ENCODE peak calls at places on chromosomes 1 and 21, in eight cellular contexts. One of them, this sample, is unnamed.

GRCh38 chr21:37993071-37993470 is 76.8 kb upstream of the KCNJ6 start:
- DNase-seq in upper lobe of left lung: no peak
- DNase-seq in A549: no peak
- DNase-seq in suprapubic skin: no peak
- DNase-seq in transverse colon: no peak
- DNase-seq in sigmoid colon: no peak
- DNase-seq in HepG2: no peak
- DNase-seq in ovary: no peak
- DNase-seq in this sample: no peak

GRCh38 chr1:221228594-221228993 is 349.4 kb downstream of the HLX start:
- DNase-seq in upper lobe of left lung: no peak
- DNase-seq in A549: no peak
- DNase-seq in suprapubic skin: no peak
- DNase-seq in transverse colon: no peak
- DNase-seq in sigmoid colon: no peak
- DNase-seq in HepG2: no peak
- DNase-seq in ovary: no peak
- DNase-seq in this sample: no peak

GRCh38 chr1:27135920-27136551 is 18.9 kb downstream of the SLC9A1 start:
- DNase-seq in upper lobe of left lung: peak; percentile 61
- DNase-seq in A549: no peak
- DNase-seq in suprapubic skin: no peak
- DNase-seq in transverse colon: no peak
- DNase-seq in sigmoid colon: no peak
- DNase-seq in HepG2: no peak
- DNase-seq in ovary: no peak
- DNase-seq in this sample: no peak

GRCh38 chr1:170357750-170358149 is 174.2 kb upstream of the GORAB start:
- DNase-seq in upper lobe of left lung: no peak
- DNase-seq in A549: no peak
- DNase-seq in suprapubic skin: no peak
- DNase-seq in transverse colon: no peak
- DNase-seq in sigmoid colon: no peak
- DNase-seq in HepG2: no peak
- DNase-seq in ovary: no peak
- DNase-seq in this sample: no peak

GRCh38 chr1:3038113-3038551 is 16.9 kb downstream of the ACTRT2 start:
- DNase-seq in upper lobe of left lung: no peak
- DNase-seq in A549: no peak
- DNase-seq in suprapubic skin: no peak
- DNase-seq in transverse colon: no peak
- DNase-seq in sigmoid colon: peak; percentile 22
- DNase-seq in HepG2: no peak
- DNase-seq in ovary: no peak
- DNase-seq in this sample: no peak

GRCh38 chr1:51255331-51255730 is 19.3 kb downstream of the RNF11 start:
- DNase-seq in upper lobe of left lung: no peak
- DNase-seq in A549: no peak
- DNase-seq in suprapubic skin: no peak
- DNase-seq in transverse colon: no peak
- DNase-seq in sigmoid colon: no peak
- DNase-seq in HepG2: no peak
- DNase-seq in ovary: no peak
- DNase-seq in this sample: no peak

GRCh38 chr1:180507826-180508724 is 5.7 kb upstream of the ACBD6 start:
- DNase-seq in upper lobe of left lung: peak; percentile 79
- DNase-seq in A549: peak; percentile 46
- DNase-seq in suprapubic skin: no peak
- DNase-seq in transverse colon: no peak
- DNase-seq in sigmoid colon: no peak
- DNase-seq in HepG2: no peak
- DNase-seq in ovary: no peak
- DNase-seq in this sample: no peak

GRCh38 chr1:67018574-67018973 is 35.4 kb downstream of the SLC35D1 start:
- DNase-seq in upper lobe of left lung: no peak
- DNase-seq in A549: no peak
- DNase-seq in suprapubic skin: no peak
- DNase-seq in transverse colon: no peak
- DNase-seq in sigmoid colon: no peak
- DNase-seq in HepG2: no peak
- DNase-seq in ovary: no peak
- DNase-seq in this sample: no peak

GRCh38 chr1:61163355-61163754 is 81.0 kb downstream of the NFIA start:
- DNase-seq in upper lobe of left lung: no peak
- DNase-seq in A549: no peak
- DNase-seq in suprapubic skin: no peak
- DNase-seq in transverse colon: no peak
- DNase-seq in sigmoid colon: no peak
- DNase-seq in HepG2: no peak
- DNase-seq in ovary: no peak
- DNase-seq in this sample: no peak

GRCh38 chr21:41508415-41509205 is 652 bp upstream of the TMPRSS2 start:
- DNase-seq in upper lobe of left lung: no peak
- DNase-seq in A549: no peak
- DNase-seq in suprapubic skin: no peak
- DNase-seq in transverse colon: no peak
- DNase-seq in sigmoid colon: no peak
- DNase-seq in HepG2: no peak
- DNase-seq in ovary: no peak
- DNase-seq in this sample: no peak

GRCh38 chr1:100131623-100132022 is 1.1 kb downstream of the SASS6 start:
- DNase-seq in upper lobe of left lung: no peak
- DNase-seq in A549: no peak
- DNase-seq in suprapubic skin: no peak
- DNase-seq in transverse colon: no peak
- DNase-seq in sigmoid colon: no peak
- DNase-seq in HepG2: no peak
- DNase-seq in ovary: no peak
- DNase-seq in this sample: no peak

GRCh38 chr1:30321216-30321910 is 402.0 kb downstream of the MATN1 start:
- DNase-seq in upper lobe of left lung: no peak
- DNase-seq in A549: no peak
- DNase-seq in suprapubic skin: no peak
- DNase-seq in transverse colon: no peak
- DNase-seq in sigmoid colon: no peak
- DNase-seq in HepG2: no peak
- DNase-seq in ovary: no peak
- DNase-seq in this sample: no peak

GRCh38 chr1:1438531-1439381 is 3.3 kb downstream of the VWA1 start:
- DNase-seq in upper lobe of left lung: peak; percentile 79
- DNase-seq in A549: no peak
- DNase-seq in suprapubic skin: no peak
- DNase-seq in transverse colon: no peak
- DNase-seq in sigmoid colon: no peak
- DNase-seq in HepG2: no peak
- DNase-seq in ovary: peak; percentile 43
- DNase-seq in this sample: no peak

GRCh38 chr1:91597215-91597614 is 96.6 kb downstream of the CDC7 start:
- DNase-seq in upper lobe of left lung: no peak
- DNase-seq in A549: no peak
- DNase-seq in suprapubic skin: no peak
- DNase-seq in transverse colon: no peak
- DNase-seq in sigmoid colon: no peak
- DNase-seq in HepG2: no peak
- DNase-seq in ovary: no peak
- DNase-seq in this sample: no peak

GRCh38 chr1:40404670-40405462 is 31.3 kb downstream of the SMAP2 start:
- DNase-seq in upper lobe of left lung: no peak
- DNase-seq in A549: peak; percentile 54
- DNase-seq in suprapubic skin: no peak
- DNase-seq in transverse colon: no peak
- DNase-seq in sigmoid colon: no peak
- DNase-seq in HepG2: peak; percentile 60
- DNase-seq in ovary: no peak
- DNase-seq in this sample: no peak

GRCh38 chr1:209569445-209570207 is 13.9 kb upstream of the CAMK1G start:
- DNase-seq in upper lobe of left lung: no peak
- DNase-seq in A549: peak; percentile 84
- DNase-seq in suprapubic skin: peak; percentile 77
- DNase-seq in transverse colon: peak; percentile 82
- DNase-seq in sigmoid colon: peak; percentile 76
- DNase-seq in HepG2: peak; percentile 60
- DNase-seq in ovary: peak; percentile 81
- DNase-seq in this sample: peak; percentile 87

GRCh38 chr1:10634075-10634427 is 159.3 kb downstream of the PEX14 start:
- DNase-seq in upper lobe of left lung: no peak
- DNase-seq in A549: no peak
- DNase-seq in suprapubic skin: no peak
- DNase-seq in transverse colon: no peak
- DNase-seq in sigmoid colon: no peak
- DNase-seq in HepG2: no peak
- DNase-seq in ovary: no peak
- DNase-seq in this sample: no peak

GRCh38 chr21:31446206-31446900 is 102.3 kb upstream of the TIAM1 start:
- DNase-seq in upper lobe of left lung: peak; percentile 10
- DNase-seq in A549: no peak
- DNase-seq in suprapubic skin: no peak
- DNase-seq in transverse colon: no peak
- DNase-seq in sigmoid colon: no peak
- DNase-seq in HepG2: no peak
- DNase-seq in ovary: no peak
- DNase-seq in this sample: no peak
- TF ChIP-seq EP300 in upper lobe of left lung: no peak
- TF ChIP-seq EP300 in A549: no peak
- TF ChIP-seq EP300 in suprapubic skin: no peak
- TF ChIP-seq EP300 in transverse colon: no peak
- TF ChIP-seq EP300 in sigmoid colon: no peak
- TF ChIP-seq EP300 in HepG2: no peak
- TF ChIP-seq EP300 in ovary: no peak
- TF ChIP-seq EP300 in this sample: no peak

GRCh38 chr1:54325705-54326461 is 80.3 kb downstream of the SSBP3 start:
- DNase-seq in upper lobe of left lung: no peak
- DNase-seq in A549: no peak
- DNase-seq in suprapubic skin: no peak
- DNase-seq in transverse colon: no peak
- DNase-seq in sigmoid colon: no peak
- DNase-seq in HepG2: no peak
- DNase-seq in ovary: no peak
- DNase-seq in this sample: no peak

GRCh38 chr1:54328117-54328636 is 78.0 kb downstream of the SSBP3 start:
- DNase-seq in upper lobe of left lung: no peak
- DNase-seq in A549: no peak
- DNase-seq in suprapubic skin: no peak
- DNase-seq in transverse colon: no peak
- DNase-seq in sigmoid colon: no peak
- DNase-seq in HepG2: no peak
- DNase-seq in ovary: no peak
- DNase-seq in this sample: no peak

GRCh38 chr1:54329337-54329954 is 76.7 kb downstream of the SSBP3 start:
- DNase-seq in upper lobe of left lung: no peak
- DNase-seq in A549: no peak
- DNase-seq in suprapubic skin: no peak
- DNase-seq in transverse colon: no peak
- DNase-seq in sigmoid colon: no peak
- DNase-seq in HepG2: no peak
- DNase-seq in ovary: no peak
- DNase-seq in this sample: no peak

GRCh38 chr1:54326577-54327385 is 79.4 kb downstream of the SSBP3 start:
- DNase-seq in upper lobe of left lung: no peak
- DNase-seq in A549: no peak
- DNase-seq in suprapubic skin: no peak
- DNase-seq in transverse colon: no peak
- DNase-seq in sigmoid colon: no peak
- DNase-seq in HepG2: no peak
- DNase-seq in ovary: no peak
- DNase-seq in this sample: no peak

GRCh38 chr1:54327386-54328116 is 78.6 kb downstream of the SSBP3 start:
- DNase-seq in upper lobe of left lung: no peak
- DNase-seq in A549: no peak
- DNase-seq in suprapubic skin: no peak
- DNase-seq in transverse colon: no peak
- DNase-seq in sigmoid colon: no peak
- DNase-seq in HepG2: no peak
- DNase-seq in ovary: no peak
- DNase-seq in this sample: no peak
- H3K4me1 ChIP-seq in upper lobe of left lung: peaks cover 46% of the 10 kb centered on the region
- H3K4me1 ChIP-seq in A549: no peaks in the 10 kb centered on the region
- H3K4me1 ChIP-seq in suprapubic skin: peaks cover 99% of the 10 kb centered on the region
- H3K4me1 ChIP-seq in transverse colon: peaks cover 54% of the 10 kb centered on the region
- H3K4me1 ChIP-seq in sigmoid colon: peaks cover 100% of the 10 kb centered on the region
- H3K4me1 ChIP-seq in HepG2: peaks cover 47% of the 10 kb centered on the region
- H3K4me1 ChIP-seq in ovary: peaks cover 71% of the 10 kb centered on the region
- H3K4me1 ChIP-seq in this sample: peaks cover 93% of the 10 kb centered on the region

GRCh38 chr1:153550398-153550758 is 1.3 kb upstream of the S100A3 start:
- DNase-seq in upper lobe of left lung: no peak
- DNase-seq in A549: no peak
- DNase-seq in suprapubic skin: no peak
- DNase-seq in transverse colon: no peak
- DNase-seq in sigmoid colon: no peak
- DNase-seq in HepG2: no peak
- DNase-seq in ovary: no peak
- DNase-seq in this sample: no peak
- H3K27ac ChIP-seq in upper lobe of left lung: peak overlapping the region; percentile 71
- H3K27ac ChIP-seq in A549: peak overlapping the region; percentile 96
- H3K27ac ChIP-seq in suprapubic skin: peak overlapping the region; percentile 91
- H3K27ac ChIP-seq in transverse colon: no peak overlapping the region
- H3K27ac ChIP-seq in sigmoid colon: peak overlapping the region; percentile 90
- H3K27ac ChIP-seq in HepG2: no peak overlapping the region
- H3K27ac ChIP-seq in ovary: no peak overlapping the region
- H3K27ac ChIP-seq in this sample: no peak overlapping the region

GRCh38 chr1:45867697-45868346 is 64.4 kb downstream of the MAST2 start:
- DNase-seq in upper lobe of left lung: no peak
- DNase-seq in A549: no peak
- DNase-seq in suprapubic skin: no peak
- DNase-seq in transverse colon: no peak
- DNase-seq in sigmoid colon: no peak
- DNase-seq in HepG2: peak; percentile 78
- DNase-seq in ovary: no peak
- DNase-seq in this sample: no peak

GRCh38 chr1:45864765-45865164 is 61.4 kb downstream of the MAST2 start:
- DNase-seq in upper lobe of left lung: no peak
- DNase-seq in A549: no peak
- DNase-seq in suprapubic skin: no peak
- DNase-seq in transverse colon: no peak
- DNase-seq in sigmoid colon: no peak
- DNase-seq in HepG2: no peak
- DNase-seq in ovary: no peak
- DNase-seq in this sample: no peak

GRCh38 chr1:45876000-45876399 is 72.6 kb downstream of the MAST2 start:
- DNase-seq in upper lobe of left lung: no peak
- DNase-seq in A549: no peak
- DNase-seq in suprapubic skin: no peak
- DNase-seq in transverse colon: no peak
- DNase-seq in sigmoid colon: no peak
- DNase-seq in HepG2: no peak
- DNase-seq in ovary: no peak
- DNase-seq in this sample: no peak

GRCh38 chr1:45868861-45869260 is 65.4 kb downstream of the MAST2 start:
- DNase-seq in upper lobe of left lung: no peak
- DNase-seq in A549: no peak
- DNase-seq in suprapubic skin: no peak
- DNase-seq in transverse colon: no peak
- DNase-seq in sigmoid colon: no peak
- DNase-seq in HepG2: peak; percentile 38
- DNase-seq in ovary: no peak
- DNase-seq in this sample: no peak

DNA sequence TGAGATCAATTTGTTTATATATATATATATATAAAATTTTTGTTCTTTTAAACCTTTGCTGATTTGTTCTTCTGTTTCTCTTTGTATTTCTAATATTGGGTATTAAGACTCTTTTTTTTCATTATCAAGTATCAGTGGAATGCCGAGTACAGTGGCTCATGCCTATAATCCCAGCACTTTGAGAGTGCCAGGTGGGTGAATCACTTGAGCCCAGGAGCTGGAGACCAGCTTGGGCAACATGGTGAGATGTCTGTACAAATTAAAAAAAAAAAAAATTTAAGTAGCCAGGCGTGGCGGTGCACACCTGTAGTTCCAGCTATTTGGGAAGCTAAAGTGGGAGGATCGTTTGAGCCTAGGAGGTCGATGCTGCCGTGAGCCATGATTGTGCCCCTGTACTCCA is 67.1 kb downstream of the MAST2 start:
- DNase-seq in upper lobe of left lung: no peak
- DNase-seq in A549: peak; percentile 21
- DNase-seq in suprapubic skin: no peak
- DNase-seq in transverse colon: no peak
- DNase-seq in sigmoid colon: no peak
- DNase-seq in HepG2: no peak
- DNase-seq in ovary: no peak
- DNase-seq in this sample: no peak
- TF ChIP-seq EP300 in upper lobe of left lung: no peak
- TF ChIP-seq EP300 in A549: no peak
- TF ChIP-seq EP300 in suprapubic skin: no peak
- TF ChIP-seq EP300 in transverse colon: no peak
- TF ChIP-seq EP300 in sigmoid colon: no peak
- TF ChIP-seq EP300 in HepG2: no peak
- TF ChIP-seq EP300 in ovary: no peak
- TF ChIP-seq EP300 in this sample: no peak